ENCODE peak calls at places on chromosomes 7 and 10, in five cellular contexts. T, W, M, A and F are unnamed samples.

GRCh38 chr10:3364768-3365480 is 192.3 kb upstream of the PITRM1 start:
- DNase-seq in M (peak; percentile 10), W (no peak), A (no peak), T (no peak), F (no peak)

GRCh38 chr7:24401628-24402593 is 117.9 kb downstream of the NPY start:
- DNase-seq in M (peak; percentile 31), W (peak; percentile 28), A (peak; percentile 15), T (peak; percentile 30), F (no peak)

GRCh38 chr7:54841772-54842707 is 83.0 kb upstream of the SEC61G start:
- DNase-seq in T (no peak), A (no peak), W (peak; percentile 33), M (peak; percentile 36), F (no peak)

GRCh38 chr10:86663046-86663345 is 5.3 kb upstream of the LDB3 start:
- DNase-seq in A (peak; percentile 24), M (no peak), T (no peak), W (no peak), F (no peak)

GRCh38 chr7:94466516-94466915 is 43.1 kb upstream of the CASD1 start:
- DNase-seq in T (no peak), A (no peak), M (no peak), W (no peak), F (no peak)

GRCh38 chr7:21504021-21504420 is 38.8 kb upstream of the DNAH11 start:
- DNase-seq in W (no peak), T (no peak), A (no peak), M (no peak), F (no peak)

GRCh38 chr10:132783865-132784581 is 1.9 kb downstream of the NKX6-2 start:
- DNase-seq in W (no peak), M (no peak), T (no peak), A (no peak), F (no peak)

GRCh38 chr7:90764848-90765570 is 168.9 kb downstream of the CDK14 start:
- DNase-seq in W (no peak), T (no peak), M (peak; percentile 16), A (no peak), F (no peak)

GRCh38 chr7:140625908-140626868 is 14.4 kb downstream of the DENND2A start:
- DNase-seq in T (peak; percentile 69), A (no peak), M (no peak), W (no peak), F (no peak)

GRCh38 chr10:28054211-28054888 is 55.5 kb upstream of the ODAD2 start:
- DNase-seq in T (no peak), M (no peak), A (no peak), W (peak; percentile 42), F (no peak)

GRCh38 chr10:121267236-121268003 is 330.8 kb downstream of the FGFR2 start:
- DNase-seq in W (no peak), T (no peak), M (no peak), A (peak; percentile 4), F (no peak)

GRCh38 chr7:152076940-152077933 is 51.8 kb downstream of the GALNT11 start:
- DNase-seq in T (peak; percentile 26), A (no peak), W (no peak), M (no peak), F (no peak)

GRCh38 chr7:52107355-52107754 is 790.7 kb upstream of the COBL start:
- DNase-seq in M (no peak), A (no peak), W (no peak), T (no peak), F (no peak)

GRCh38 chr10:85524001-85524400 is 842.6 kb downstream of the GRID1 start:
- DNase-seq in A (no peak), W (no peak), M (no peak), T (no peak), F (no peak)

GRCh38 chr7:44045226-44046014 is 918 bp downstream of the DBNL start:
- DNase-seq in W (no peak), A (peak; percentile 14), T (no peak), M (no peak), F (no peak)

GRCh38 chr10:810351-810846 is 120.9 kb upstream of the DIP2C start:
- DNase-seq in W (no peak), A (no peak), M (no peak), T (peak; percentile 71), F (no peak)

GRCh38 chr7:391411-391951 is 101.5 kb downstream of the FOXL3 start:
- DNase-seq in T (peak; percentile 39), W (no peak), A (no peak), M (no peak), F (no peak)
- TF ChIP-seq ZBTB33 in T (no peak), W (no peak), A (peak; percentile 90), M (peak; percentile 81), F (no peak)

GRCh38 chr10:8026349-8027259 is 27.9 kb upstream of the GATA3 start:
- DNase-seq in M (peak; percentile 39), W (no peak), T (no peak), A (no peak), F (no peak)
- TF ChIP-seq ZBTB33 in M (no peak), W (no peak), T (no peak), A (no peak), F (no peak)

DNA sequence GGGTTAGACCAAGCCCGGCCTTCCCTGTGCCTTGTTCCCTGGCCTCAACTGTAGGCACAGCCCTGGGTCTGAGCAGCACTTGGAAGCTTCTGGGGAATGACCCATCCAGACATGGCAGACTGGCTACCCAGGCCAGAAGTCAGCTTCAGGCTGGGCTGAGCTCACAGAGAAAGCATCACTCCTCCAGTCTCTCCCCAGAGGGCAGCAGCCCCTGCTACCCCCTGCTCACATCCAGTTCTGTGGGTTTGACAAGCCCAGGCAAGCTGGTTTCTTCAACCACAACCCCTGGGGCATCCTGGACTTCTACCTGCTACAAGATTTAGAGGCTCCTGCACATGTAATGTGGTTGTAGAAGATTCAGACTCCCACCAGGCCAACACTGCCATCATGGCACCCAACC is 9.0 kb downstream of the C10orf71 start:
- DNase-seq in M (no peak), A (no peak), T (no peak), W (no peak), F (no peak)
- TF ChIP-seq ZBTB33 in M (no peak), A (no peak), T (no peak), W (no peak), F (no peak)

GRCh38 chr10:23869548-23869947 is 339.4 kb upstream of the KIAA1217 start:
- DNase-seq in W (no peak), M (no peak), A (no peak), T (no peak), F (no peak)
- TF ChIP-seq ZBTB33 in W (no peak), M (no peak), A (no peak), T (no peak), F (no peak)